ENCODE peak calls at places on chromosomes 3 and 15, in seven cellular contexts. H, S, B, E, M, N and U are unnamed samples.

GRCh38 chr15:80779658-80780415 is 667 bp downstream of the CEMIP start:
- DNase-seq in H (peak; percentile 45), S (peak; percentile 54), B (no peak), E (peak; percentile 31), M (peak; percentile 36), N (peak; percentile 31), U (no peak)

GRCh38 chr3:124800511-124801374 is 70.5 kb downstream of the UMPS start:
- DNase-seq in H (peak; percentile 63), S (peak; percentile 35), B (no peak), E (no peak), M (no peak), N (peak; percentile 58), U (peak; percentile 47)

GRCh38 chr3:113649169-113649833 is 47.1 kb downstream of the USF3 start:
- DNase-seq in H (no peak), S (no peak), B (no peak), E (no peak), M (no peak), N (no peak), U (no peak)

GRCh38 chr3:42581400-42581708 is 413 bp downstream of the SEC22C start:
- DNase-seq in H (no peak), S (no peak), B (no peak), E (no peak), M (peak; percentile 13), N (no peak), U (no peak)

GRCh38 chr3:185989511-185989910 is 51.7 kb upstream of the TRA2B start:
- DNase-seq in H (no peak), S (no peak), B (no peak), E (no peak), M (no peak), N (no peak), U (no peak)

GRCh38 chr15:69578252-69578651 is 125.6 kb downstream of the RPLP1 start:
- DNase-seq in H (no peak), S (peak; percentile 43), B (no peak), E (no peak), M (no peak), N (peak; percentile 43), U (no peak)

GRCh38 chr15:57572463-57572862 is 19.2 kb upstream of the MYZAP start:
- DNase-seq in H (no peak), S (no peak), B (no peak), E (no peak), M (peak; percentile 81), N (no peak), U (no peak)

GRCh38 chr15:51092480-51092879 is 2.2 kb downstream of the TNFAIP8L3 start:
- DNase-seq in H (no peak), S (no peak), B (no peak), E (no peak), M (no peak), N (no peak), U (no peak)

GRCh38 chr3:98777801-98778220 is 14.7 kb downstream of the ST3GAL6 start:
- DNase-seq in H (peak; percentile 79), S (no peak), B (no peak), E (no peak), M (peak; percentile 85), N (no peak), U (no peak)

GRCh38 chr3:121995190-121996137 is 26.6 kb downstream of the ILDR1 start:
- DNase-seq in H (peak; percentile 84), S (peak; percentile 62), B (peak; percentile 69), E (no peak), M (peak; percentile 75), N (peak; percentile 83), U (peak; percentile 69)

GRCh38 chr15:82044373-82045178 is 1.2 kb downstream of the MEX3B start:
- DNase-seq in H (peak; percentile 84), S (no peak), B (peak; percentile 44), E (peak; percentile 41), M (peak; percentile 52), N (peak; percentile 13), U (peak; percentile 51)

GRCh38 chr15:41512078-41512394 is 1.6 kb downstream of the LTK start:
- DNase-seq in H (no peak), S (peak; percentile 67), B (no peak), E (peak; percentile 63), M (no peak), N (peak; percentile 24), U (no peak)

DNA sequence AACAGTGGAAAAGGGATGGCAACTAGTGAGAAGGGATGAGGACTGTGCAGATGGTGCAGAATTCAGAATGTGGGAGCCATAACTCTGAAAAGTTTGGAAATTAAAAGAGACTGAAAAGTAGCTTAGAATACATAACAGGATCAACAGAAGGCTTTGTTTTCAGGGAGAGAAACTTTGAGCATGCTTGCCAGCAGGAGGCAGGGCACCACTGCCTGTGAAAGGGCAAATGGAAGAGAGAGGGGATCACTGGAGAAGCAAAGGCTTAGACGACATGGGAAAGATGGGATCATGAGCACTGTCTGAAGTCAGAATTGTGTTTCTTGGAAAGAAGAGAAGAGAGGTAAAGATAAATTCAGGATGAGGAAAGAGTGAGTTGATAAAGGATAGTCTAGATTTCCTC is 99.6 kb downstream of the ABI3BP start:
- DNase-seq in H (peak; percentile 39), S (no peak), B (no peak), E (no peak), M (peak; percentile 77), N (no peak), U (no peak)
- TF ChIP-seq CTCF in H (peak; percentile 86), S (peak; percentile 46), B (no peak), E (peak; percentile 17), M (peak; percentile 91), N (no peak), U (no peak)

GRCh38 chr3:102464261-102464660 is 29.4 kb downstream of the ZPLD1 start:
- DNase-seq in H (no peak), S (no peak), B (no peak), E (no peak), M (no peak), N (no peak), U (no peak)

GRCh38 chr3:102471001-102471400 is 36.2 kb downstream of the ZPLD1 start:
- DNase-seq in H (no peak), S (no peak), B (no peak), E (no peak), M (no peak), N (no peak), U (no peak)

GRCh38 chr3:102460579-102460978 is 25.8 kb downstream of the ZPLD1 start:
- DNase-seq in H (peak; percentile 9), S (no peak), B (no peak), E (no peak), M (peak; percentile 34), N (no peak), U (no peak)

GRCh38 chr3:102471491-102471890 is 36.7 kb downstream of the ZPLD1 start:
- DNase-seq in H (no peak), S (no peak), B (no peak), E (no peak), M (no peak), N (no peak), U (no peak)

DNA sequence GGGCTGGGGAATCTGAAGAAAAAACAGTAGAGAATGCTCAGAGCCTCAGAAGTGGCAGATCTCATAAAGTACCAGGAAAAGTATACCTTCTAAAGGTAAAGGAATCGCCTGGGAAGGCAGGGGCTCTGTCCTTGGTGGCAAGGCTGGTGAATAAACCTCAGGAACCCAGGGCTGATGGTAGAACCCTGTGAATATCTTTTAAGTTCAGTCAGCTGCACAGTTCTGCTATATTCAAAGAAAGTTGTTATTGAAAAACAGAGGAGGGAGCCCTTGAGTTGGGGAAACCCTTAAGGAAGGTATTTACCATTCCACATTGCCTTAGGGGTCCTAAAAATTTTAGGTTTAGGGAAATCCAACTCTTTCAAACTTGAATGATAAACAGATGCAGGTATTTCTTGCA is 31.2 kb downstream of the ZPLD1 start:
- DNase-seq in H (no peak), S (no peak), B (no peak), E (no peak), M (no peak), N (no peak), U (no peak)
- TF ChIP-seq CTCF in H (peak; percentile 5), S (no peak), B (no peak), E (no peak), M (no peak), N (no peak), U (peak; percentile 12)

DNA sequence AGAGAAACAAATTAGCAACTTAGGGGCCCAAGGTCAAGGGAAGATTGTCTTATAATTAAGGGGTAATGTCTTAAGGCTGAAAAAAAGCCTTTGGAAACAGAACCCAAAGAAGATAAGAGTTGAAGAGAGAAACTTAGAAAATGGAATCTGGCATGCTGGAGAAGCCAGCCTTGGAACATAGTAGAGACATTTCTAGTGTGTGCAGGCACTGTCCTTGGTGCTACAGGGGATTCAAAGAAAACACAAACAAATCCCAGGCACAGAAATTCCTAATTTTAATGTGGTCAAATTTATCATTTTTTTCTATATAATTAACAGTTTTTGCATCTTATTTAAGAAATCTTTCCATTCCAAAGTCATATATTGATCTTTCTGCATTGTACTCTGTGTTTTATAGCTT is 89.4 kb downstream of the NR1D2 start:
- DNase-seq in H (no peak), S (no peak), B (no peak), E (no peak), M (no peak), N (no peak), U (no peak)
- TF ChIP-seq CTCF in H (no peak), S (no peak), B (no peak), E (no peak), M (no peak), N (no peak), U (no peak)

DNA sequence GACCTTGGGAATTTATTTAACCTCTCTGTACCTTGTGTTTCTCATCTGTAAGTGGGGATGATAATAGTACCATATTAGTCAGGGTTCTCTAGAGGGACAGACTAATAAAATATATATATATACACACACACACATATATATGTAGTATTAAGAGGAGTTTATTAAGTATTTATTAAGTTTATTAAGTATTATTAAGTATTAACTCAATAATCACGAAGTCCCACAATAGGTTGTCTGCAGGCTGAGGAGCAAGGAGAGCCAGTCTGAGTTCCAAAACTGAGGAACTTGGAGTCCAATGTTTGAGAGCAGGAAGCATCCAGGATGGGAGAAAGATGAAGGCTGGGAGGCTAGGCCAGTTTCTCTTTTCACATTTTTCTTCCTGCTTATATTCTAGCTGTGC is 14.8 kb downstream of the OXSM start:
- DNase-seq in H (no peak), S (no peak), B (no peak), E (no peak), M (no peak), N (no peak), U (no peak)
- TF ChIP-seq CTCF in H (no peak), S (no peak), B (no peak), E (no peak), M (no peak), N (no peak), U (no peak)

GRCh38 chr3:143775401-143775970 is 72.8 kb downstream of the SLC9A9 start:
- DNase-seq in H (peak; percentile 7), S (no peak), B (peak; percentile 26), E (peak; percentile 60), M (peak; percentile 60), N (peak; percentile 8), U (no peak)
- TF ChIP-seq CTCF in H (peak; percentile 53), S (peak; percentile 45), B (peak; percentile 71), E (peak; percentile 41), M (peak; percentile 65), N (peak; percentile 35), U (peak; percentile 63)

GRCh38 chr15:98174286-98174685 is 213.8 kb downstream of the ARRDC4 start:
- DNase-seq in H (no peak), S (no peak), B (no peak), E (no peak), M (no peak), N (no peak), U (no peak)
- TF ChIP-seq CTCF in H (no peak), S (peak; percentile 9), B (no peak), E (no peak), M (no peak), N (no peak), U (no peak)